ENCODE peak calls at places on chromosome 14, in nine cellular contexts. One of them, this sample, is unnamed. For H3K4me1, the result is how much of the 10 kb centered on the place peaks cover.

GRCh38 chr14:68309631-68310030 is 483.2 kb downstream of the ZFP36L1 start:
- DNase-seq in neuronal stem cell: no peak
- DNase-seq in mesenchymal stem cell: no peak
- DNase-seq in left lung: no peak
- DNase-seq in iPS DF 6.9: no peak
- DNase-seq in mammary epithelial cell: peak
- DNase-seq in mucosa of descending colon: no peak
- DNase-seq in spleen: no peak
- DNase-seq in thoracic aorta: no peak
- DNase-seq in this sample: no peak

GRCh38 chr14:39102265-39102968 is 618 bp downstream of the SEC23A start:
- DNase-seq in thoracic aorta: no peak
- DNase-seq in mammary epithelial cell: peak
- DNase-seq in neuronal stem cell: no peak
- DNase-seq in left lung: no peak
- DNase-seq in mesenchymal stem cell: peak
- DNase-seq in spleen: no peak
- DNase-seq in mucosa of descending colon: peak
- DNase-seq in iPS DF 6.9: no peak
- DNase-seq in this sample: no peak

GRCh38 chr14:22848391-22849164 is 12.2 kb downstream of the MMP14 start:
- DNase-seq in mammary epithelial cell: peak
- DNase-seq in mesenchymal stem cell: peak
- DNase-seq in iPS DF 6.9: no peak
- DNase-seq in neuronal stem cell: no peak
- DNase-seq in spleen: peak
- DNase-seq in left lung: peak
- DNase-seq in mucosa of descending colon: peak
- DNase-seq in thoracic aorta: peak
- DNase-seq in this sample: peak

GRCh38 chr14:70845601-70846000 is 36.3 kb upstream of the MAP3K9 start:
- DNase-seq in thoracic aorta: no peak
- DNase-seq in iPS DF 6.9: no peak
- DNase-seq in mammary epithelial cell: no peak
- DNase-seq in neuronal stem cell: no peak
- DNase-seq in spleen: no peak
- DNase-seq in left lung: no peak
- DNase-seq in mucosa of descending colon: no peak
- DNase-seq in mesenchymal stem cell: no peak
- DNase-seq in this sample: no peak

GRCh38 chr14:35121026-35121886 is 534 bp downstream of the PPP2R3C start:
- DNase-seq in neuronal stem cell: no peak
- DNase-seq in mesenchymal stem cell: peak
- DNase-seq in spleen: peak
- DNase-seq in mammary epithelial cell: no peak
- DNase-seq in left lung: no peak
- DNase-seq in thoracic aorta: no peak
- DNase-seq in mucosa of descending colon: peak
- DNase-seq in iPS DF 6.9: no peak
- DNase-seq in this sample: no peak

GRCh38 chr14:77086017-77086727 is 11.9 kb upstream of the CIPC start:
- DNase-seq in thoracic aorta: no peak
- DNase-seq in left lung: no peak
- DNase-seq in mesenchymal stem cell: peak
- DNase-seq in neuronal stem cell: peak
- DNase-seq in mammary epithelial cell: peak
- DNase-seq in spleen: no peak
- DNase-seq in mucosa of descending colon: no peak
- DNase-seq in iPS DF 6.9: no peak
- DNase-seq in this sample: no peak

GRCh38 chr14:55556929-55557623 is 22.9 kb upstream of the KTN1 start:
- DNase-seq in thoracic aorta: no peak
- DNase-seq in spleen: no peak
- DNase-seq in mesenchymal stem cell: peak
- DNase-seq in left lung: peak
- DNase-seq in mucosa of descending colon: peak
- DNase-seq in mammary epithelial cell: peak
- DNase-seq in iPS DF 6.9: no peak
- DNase-seq in neuronal stem cell: no peak
- DNase-seq in this sample: peak

GRCh38 chr14:54688229-54688628 is 121.3 kb downstream of the SAMD4A start:
- DNase-seq in mesenchymal stem cell: no peak
- DNase-seq in neuronal stem cell: no peak
- DNase-seq in mammary epithelial cell: no peak
- DNase-seq in thoracic aorta: no peak
- DNase-seq in iPS DF 6.9: no peak
- DNase-seq in spleen: no peak
- DNase-seq in left lung: no peak
- DNase-seq in mucosa of descending colon: no peak
- DNase-seq in this sample: peak

GRCh38 chr14:68392393-68393085 is 400.3 kb downstream of the ZFP36L1 start:
- DNase-seq in spleen: peak
- DNase-seq in iPS DF 6.9: no peak
- DNase-seq in mucosa of descending colon: peak
- DNase-seq in mammary epithelial cell: no peak
- DNase-seq in thoracic aorta: no peak
- DNase-seq in left lung: peak
- DNase-seq in mesenchymal stem cell: peak
- DNase-seq in neuronal stem cell: peak
- DNase-seq in this sample: peak

GRCh38 chr14:28772613-28773012 is 6.0 kb downstream of the FOXG1 start:
- DNase-seq in thoracic aorta: no peak
- DNase-seq in mucosa of descending colon: no peak
- DNase-seq in spleen: no peak
- DNase-seq in mammary epithelial cell: no peak
- DNase-seq in mesenchymal stem cell: no peak
- DNase-seq in left lung: no peak
- DNase-seq in neuronal stem cell: no peak
- DNase-seq in iPS DF 6.9: no peak
- DNase-seq in this sample: no peak

GRCh38 chr14:104930526-104931322 is 6.0 kb downstream of the PLD4 start:
- DNase-seq in mammary epithelial cell: no peak
- DNase-seq in spleen: no peak
- DNase-seq in mesenchymal stem cell: no peak
- DNase-seq in neuronal stem cell: no peak
- DNase-seq in mucosa of descending colon: no peak
- DNase-seq in iPS DF 6.9: no peak
- DNase-seq in thoracic aorta: no peak
- DNase-seq in left lung: peak
- DNase-seq in this sample: no peak

GRCh38 chr14:101851183-101851582 is 89.7 kb downstream of the PPP2R5C start:
- DNase-seq in thoracic aorta: no peak
- DNase-seq in neuronal stem cell: no peak
- DNase-seq in mammary epithelial cell: no peak
- DNase-seq in left lung: no peak
- DNase-seq in mesenchymal stem cell: no peak
- DNase-seq in iPS DF 6.9: no peak
- DNase-seq in spleen: no peak
- DNase-seq in mucosa of descending colon: no peak
- DNase-seq in this sample: no peak
- H3K4me1 ChIP-seq in thoracic aorta: under half
- H3K4me1 ChIP-seq in neuronal stem cell: under half
- H3K4me1 ChIP-seq in mammary epithelial cell: under half
- H3K4me1 ChIP-seq in left lung: half or more
- H3K4me1 ChIP-seq in mesenchymal stem cell: under half
- H3K4me1 ChIP-seq in iPS DF 6.9: under half
- H3K4me1 ChIP-seq in spleen: half or more
- H3K4me1 ChIP-seq in mucosa of descending colon: under half
- H3K4me1 ChIP-seq in this sample: half or more

GRCh38 chr14:24804813-24805212 is 170.8 kb upstream of the GZMB start:
- DNase-seq in mesenchymal stem cell: no peak
- DNase-seq in spleen: no peak
- DNase-seq in mucosa of descending colon: no peak
- DNase-seq in mammary epithelial cell: no peak
- DNase-seq in neuronal stem cell: no peak
- DNase-seq in thoracic aorta: no peak
- DNase-seq in left lung: no peak
- DNase-seq in iPS DF 6.9: no peak
- DNase-seq in this sample: no peak

GRCh38 chr14:24808412-24808811 is 174.4 kb upstream of the GZMB start:
- DNase-seq in mammary epithelial cell: no peak
- DNase-seq in spleen: no peak
- DNase-seq in neuronal stem cell: no peak
- DNase-seq in mucosa of descending colon: no peak
- DNase-seq in thoracic aorta: no peak
- DNase-seq in left lung: no peak
- DNase-seq in mesenchymal stem cell: no peak
- DNase-seq in iPS DF 6.9: no peak
- DNase-seq in this sample: no peak

GRCh38 chr14:24813089-24813815 is 179.3 kb upstream of the GZMB start:
- DNase-seq in mammary epithelial cell: no peak
- DNase-seq in spleen: no peak
- DNase-seq in mesenchymal stem cell: no peak
- DNase-seq in thoracic aorta: no peak
- DNase-seq in left lung: no peak
- DNase-seq in mucosa of descending colon: no peak
- DNase-seq in iPS DF 6.9: no peak
- DNase-seq in neuronal stem cell: no peak
- DNase-seq in this sample: no peak

GRCh38 chr14:24806061-24806678 is 172.2 kb upstream of the GZMB start:
- DNase-seq in mucosa of descending colon: peak
- DNase-seq in mammary epithelial cell: peak
- DNase-seq in left lung: no peak
- DNase-seq in thoracic aorta: no peak
- DNase-seq in iPS DF 6.9: peak
- DNase-seq in mesenchymal stem cell: peak
- DNase-seq in spleen: no peak
- DNase-seq in neuronal stem cell: peak
- DNase-seq in this sample: no peak

GRCh38 chr14:24809147-24809546 is 175.2 kb upstream of the GZMB start:
- DNase-seq in mesenchymal stem cell: no peak
- DNase-seq in mammary epithelial cell: no peak
- DNase-seq in left lung: no peak
- DNase-seq in neuronal stem cell: no peak
- DNase-seq in mucosa of descending colon: no peak
- DNase-seq in iPS DF 6.9: no peak
- DNase-seq in spleen: no peak
- DNase-seq in thoracic aorta: no peak
- DNase-seq in this sample: no peak
- H3K4me1 ChIP-seq in mesenchymal stem cell: under half
- H3K4me1 ChIP-seq in mammary epithelial cell: under half
- H3K4me1 ChIP-seq in left lung: under half
- H3K4me1 ChIP-seq in neuronal stem cell: under half
- H3K4me1 ChIP-seq in mucosa of descending colon: under half
- H3K4me1 ChIP-seq in iPS DF 6.9: under half
- H3K4me1 ChIP-seq in spleen: under half
- H3K4me1 ChIP-seq in thoracic aorta: under half
- H3K4me1 ChIP-seq in this sample: under half

DNA sequence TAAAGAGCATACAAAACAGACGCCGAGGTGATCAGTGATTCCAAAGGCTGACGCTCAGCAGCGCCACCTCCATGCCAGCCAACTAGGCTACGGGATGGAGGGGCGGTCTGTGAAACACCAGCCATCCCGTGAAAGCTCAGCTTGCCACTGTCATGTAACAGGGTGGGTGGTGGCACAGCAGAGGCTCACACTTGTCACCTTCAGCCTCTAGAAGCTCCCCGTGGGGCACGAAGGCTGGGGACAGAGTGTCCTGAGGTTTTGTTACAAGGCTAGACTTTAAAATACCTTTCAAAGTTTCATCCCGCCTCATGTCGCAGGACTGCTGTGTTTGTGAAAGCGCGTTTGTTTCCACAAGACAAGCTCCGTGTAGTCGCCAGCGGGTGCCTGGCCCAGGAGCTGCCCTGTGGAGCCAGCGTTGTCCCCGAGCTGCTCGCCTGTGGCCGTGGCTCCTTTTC is 20.7 kb downstream of the XRCC3 start:
- DNase-seq in mammary epithelial cell: no peak
- DNase-seq in iPS DF 6.9: no peak
- DNase-seq in spleen: peak
- DNase-seq in mesenchymal stem cell: no peak
- DNase-seq in thoracic aorta: no peak
- DNase-seq in left lung: no peak
- DNase-seq in neuronal stem cell: no peak
- DNase-seq in mucosa of descending colon: no peak
- DNase-seq in this sample: no peak
- H3K4me1 ChIP-seq in mammary epithelial cell: under half
- H3K4me1 ChIP-seq in iPS DF 6.9: under half
- H3K4me1 ChIP-seq in spleen: half or more
- H3K4me1 ChIP-seq in mesenchymal stem cell: under half
- H3K4me1 ChIP-seq in thoracic aorta: half or more
- H3K4me1 ChIP-seq in left lung: under half
- H3K4me1 ChIP-seq in neuronal stem cell: under half
- H3K4me1 ChIP-seq in mucosa of descending colon: under half
- H3K4me1 ChIP-seq in this sample: under half

GRCh38 chr14:92143309-92143708 is 21.5 kb downstream of the CPSF2 start:
- DNase-seq in iPS DF 6.9: no peak
- DNase-seq in thoracic aorta: no peak
- DNase-seq in left lung: no peak
- DNase-seq in spleen: no peak
- DNase-seq in mammary epithelial cell: no peak
- DNase-seq in neuronal stem cell: no peak
- DNase-seq in mesenchymal stem cell: no peak
- DNase-seq in mucosa of descending colon: no peak
- DNase-seq in this sample: no peak
- H3K4me1 ChIP-seq in iPS DF 6.9: under half
- H3K4me1 ChIP-seq in thoracic aorta: under half
- H3K4me1 ChIP-seq in left lung: under half
- H3K4me1 ChIP-seq in spleen: under half
- H3K4me1 ChIP-seq in mammary epithelial cell: under half
- H3K4me1 ChIP-seq in neuronal stem cell: under half
- H3K4me1 ChIP-seq in mesenchymal stem cell: under half
- H3K4me1 ChIP-seq in mucosa of descending colon: under half
- H3K4me1 ChIP-seq in this sample: under half

This sample was measured in right atrium auricular region.